ENCODE peak calls at places on chromosomes 4 and X, in five cellular contexts. E is DMS153; F is stimulated activated CD4-positive, alpha-beta T cell treated with anti-CD3 and anti-CD28 coated beads, Interleukin-12 subunit alpha, Interleukin-12 subunit beta, amount 100 ng/mL, for 24 hours; C is pancreas; R is uterus. J is an unnamed sample.

GRCh38 chr4:118816538-118817177 is 19.3 kb downstream of the SEC24D start:
- DNase-seq in E (no peak), F (no peak), C (no peak), R (no peak), J (no peak)

GRCh38 chr4:145931403-145931802 is 7.2 kb downstream of the ZNF827 start:
- DNase-seq in E (no peak), F (no peak), C (no peak), R (no peak), J (no peak)

GRCh38 chr4:1310031-1310795 is 20.5 kb downstream of the MAEA start:
- DNase-seq in E (no peak), F (no peak), C (no peak), R (no peak), J (no peak)

GRCh38 chr4:144644368-144645101 is 1.4 kb upstream of the HHIP start:
- DNase-seq in E (no peak), F (no peak), C (no peak), R (no peak), J (no peak)

GRCh38 chrX:123920065-123920785 is 41.3 kb upstream of the STAG2 start:
- DNase-seq in E (no peak), F (no peak), C (no peak), R (no peak), J (no peak)

GRCh38 chr4:90318208-90318607 is 191.0 kb downstream of the CCSER1 start:
- DNase-seq in E (no peak), F (no peak), C (no peak), R (no peak), J (no peak)

GRCh38 chrX:9291666-9292065 is 173.2 kb upstream of the TBL1X start:
- DNase-seq in E (peak), F (no peak), C (no peak), R (no peak), J (no peak)

GRCh38 chr4:119300388-119301131 is 21.4 kb downstream of the FABP2 start:
- DNase-seq in E (no peak), F (peak), C (peak), R (peak), J (peak)

GRCh38 chrX:43735957-43736356 is 79.9 kb downstream of the MAOA start:
- DNase-seq in E (no peak), F (no peak), C (no peak), R (no peak), J (no peak)

GRCh38 chr4:102715057-102715456 is 45.7 kb downstream of the MANBA start:
- DNase-seq in E (no peak), F (no peak), C (no peak), R (no peak), J (no peak)

GRCh38 chr4:99156992-99157391 is 12.9 kb upstream of the ADH4 start:
- DNase-seq in E (no peak), F (no peak), C (no peak), R (no peak), J (no peak)